ENCODE peak calls at places on chromosomes 6 and 20, in ten cellular contexts. One of them, this sample, is unnamed.

GRCh38 chr6:137148291-137149076 is 25.0 kb downstream of the IL22RA2 start:
- DNase-seq in IMR-90: peak; percentile 17
- DNase-seq in small intestine: no peak
- DNase-seq in upper lobe of right lung: no peak
- DNase-seq in left ventricle myocardium inferior: no peak
- DNase-seq in lower lobe of right lung: peak; percentile 65
- DNase-seq in tibial artery: peak; percentile 47
- DNase-seq in HepG2: peak; percentile 45
- DNase-seq in GM23248: peak; percentile 63
- DNase-seq in Peyer's patch: no peak
- DNase-seq in this sample: peak; percentile 68

GRCh38 chr6:119347466-119348307 is 1.9 kb downstream of the MAN1A1 start:
- DNase-seq in IMR-90: peak; percentile 23
- DNase-seq in HepG2: peak; percentile 96
- DNase-seq in upper lobe of right lung: peak; percentile 74
- DNase-seq in tibial artery: peak; percentile 61
- DNase-seq in small intestine: peak; percentile 77
- DNase-seq in Peyer's patch: peak; percentile 73
- DNase-seq in left ventricle myocardium inferior: peak; percentile 21
- DNase-seq in lower lobe of right lung: peak; percentile 78
- DNase-seq in GM23248: peak; percentile 61
- DNase-seq in this sample: peak; percentile 76

GRCh38 chr6:163438940-163439335 is 24.4 kb downstream of the QKI start:
- DNase-seq in small intestine: peak; percentile 32
- DNase-seq in Peyer's patch: peak; percentile 26
- DNase-seq in HepG2: peak; percentile 49
- DNase-seq in GM23248: peak; percentile 28
- DNase-seq in upper lobe of right lung: peak; percentile 68
- DNase-seq in lower lobe of right lung: peak; percentile 49
- DNase-seq in IMR-90: no peak
- DNase-seq in left ventricle myocardium inferior: peak; percentile 50
- DNase-seq in tibial artery: peak; percentile 59
- DNase-seq in this sample: no peak

GRCh38 chr6:169746556-169746955 is 4.8 kb downstream of the DYNLT2 start:
- DNase-seq in lower lobe of right lung: no peak
- DNase-seq in tibial artery: no peak
- DNase-seq in HepG2: no peak
- DNase-seq in small intestine: no peak
- DNase-seq in IMR-90: no peak
- DNase-seq in left ventricle myocardium inferior: no peak
- DNase-seq in upper lobe of right lung: no peak
- DNase-seq in Peyer's patch: no peak
- DNase-seq in GM23248: no peak
- DNase-seq in this sample: no peak

GRCh38 chr6:4253604-4254211 is 118.3 kb upstream of the ECI2 start:
- DNase-seq in GM23248: peak; percentile 75
- DNase-seq in upper lobe of right lung: no peak
- DNase-seq in tibial artery: no peak
- DNase-seq in left ventricle myocardium inferior: no peak
- DNase-seq in IMR-90: peak; percentile 83
- DNase-seq in small intestine: peak; percentile 23
- DNase-seq in HepG2: peak; percentile 20
- DNase-seq in lower lobe of right lung: no peak
- DNase-seq in Peyer's patch: no peak
- DNase-seq in this sample: no peak

GRCh38 chr6:72533601-72534000 is 88.3 kb upstream of the KCNQ5 start:
- DNase-seq in GM23248: peak; percentile 47
- DNase-seq in IMR-90: peak; percentile 38
- DNase-seq in left ventricle myocardium inferior: no peak
- DNase-seq in Peyer's patch: no peak
- DNase-seq in HepG2: no peak
- DNase-seq in tibial artery: no peak
- DNase-seq in lower lobe of right lung: no peak
- DNase-seq in upper lobe of right lung: no peak
- DNase-seq in small intestine: no peak
- DNase-seq in this sample: no peak

GRCh38 chr20:19302714-19303113 is 90.3 kb downstream of the SLC24A3 start:
- DNase-seq in IMR-90: no peak
- DNase-seq in left ventricle myocardium inferior: no peak
- DNase-seq in small intestine: no peak
- DNase-seq in GM23248: no peak
- DNase-seq in tibial artery: no peak
- DNase-seq in HepG2: no peak
- DNase-seq in lower lobe of right lung: no peak
- DNase-seq in upper lobe of right lung: no peak
- DNase-seq in Peyer's patch: no peak
- DNase-seq in this sample: no peak

GRCh38 chr6:129105035-129105434 is 222.1 kb downstream of the LAMA2 start:
- DNase-seq in small intestine: no peak
- DNase-seq in left ventricle myocardium inferior: peak; percentile 37
- DNase-seq in upper lobe of right lung: no peak
- DNase-seq in IMR-90: peak; percentile 7
- DNase-seq in tibial artery: no peak
- DNase-seq in Peyer's patch: no peak
- DNase-seq in lower lobe of right lung: no peak
- DNase-seq in HepG2: no peak
- DNase-seq in GM23248: no peak
- DNase-seq in this sample: no peak

GRCh38 chr6:38176797-38177751 is 357.5 kb downstream of the ZFAND3 start:
- DNase-seq in upper lobe of right lung: peak; percentile 36
- DNase-seq in GM23248: no peak
- DNase-seq in left ventricle myocardium inferior: no peak
- DNase-seq in tibial artery: peak; percentile 2
- DNase-seq in HepG2: peak; percentile 52
- DNase-seq in Peyer's patch: no peak
- DNase-seq in lower lobe of right lung: no peak
- DNase-seq in IMR-90: peak; percentile 5
- DNase-seq in small intestine: peak; percentile 46
- DNase-seq in this sample: peak; percentile 18

GRCh38 chr6:15426926-15427325 is 181.1 kb downstream of the JARID2 start:
- DNase-seq in IMR-90: no peak
- DNase-seq in upper lobe of right lung: no peak
- DNase-seq in HepG2: no peak
- DNase-seq in left ventricle myocardium inferior: no peak
- DNase-seq in GM23248: no peak
- DNase-seq in lower lobe of right lung: no peak
- DNase-seq in tibial artery: no peak
- DNase-seq in Peyer's patch: no peak
- DNase-seq in small intestine: no peak
- DNase-seq in this sample: no peak

GRCh38 chr6:50889912-50890311 is 71.2 kb downstream of the TFAP2B start:
- DNase-seq in lower lobe of right lung: no peak
- DNase-seq in tibial artery: no peak
- DNase-seq in Peyer's patch: no peak
- DNase-seq in HepG2: no peak
- DNase-seq in left ventricle myocardium inferior: no peak
- DNase-seq in GM23248: no peak
- DNase-seq in IMR-90: no peak
- DNase-seq in small intestine: no peak
- DNase-seq in upper lobe of right lung: no peak
- DNase-seq in this sample: no peak

GRCh38 chr6:149064026-149065017 is 253.2 kb upstream of the TAB2 start:
- DNase-seq in IMR-90: peak; percentile 32
- DNase-seq in upper lobe of right lung: no peak
- DNase-seq in lower lobe of right lung: no peak
- DNase-seq in left ventricle myocardium inferior: no peak
- DNase-seq in HepG2: no peak
- DNase-seq in GM23248: peak; percentile 39
- DNase-seq in tibial artery: no peak
- DNase-seq in small intestine: no peak
- DNase-seq in Peyer's patch: no peak
- DNase-seq in this sample: no peak

GRCh38 chr20:19026901-19027644 is 185.4 kb upstream of the SLC24A3 start:
- DNase-seq in IMR-90: no peak
- DNase-seq in small intestine: no peak
- DNase-seq in lower lobe of right lung: no peak
- DNase-seq in upper lobe of right lung: no peak
- DNase-seq in left ventricle myocardium inferior: no peak
- DNase-seq in GM23248: no peak
- DNase-seq in Peyer's patch: no peak
- DNase-seq in HepG2: peak; percentile 15
- DNase-seq in tibial artery: no peak
- DNase-seq in this sample: no peak

GRCh38 chr6:74087898-74088297 is 391.9 kb downstream of the CD109 start:
- DNase-seq in tibial artery: no peak
- DNase-seq in lower lobe of right lung: no peak
- DNase-seq in HepG2: no peak
- DNase-seq in Peyer's patch: no peak
- DNase-seq in left ventricle myocardium inferior: no peak
- DNase-seq in small intestine: no peak
- DNase-seq in IMR-90: peak; percentile 77
- DNase-seq in upper lobe of right lung: no peak
- DNase-seq in GM23248: peak; percentile 73
- DNase-seq in this sample: no peak

GRCh38 chr20:51154708-51155690 is 132.1 kb upstream of the KCNG1 start:
- DNase-seq in GM23248: no peak
- DNase-seq in Peyer's patch: no peak
- DNase-seq in HepG2: no peak
- DNase-seq in tibial artery: no peak
- DNase-seq in IMR-90: no peak
- DNase-seq in small intestine: no peak
- DNase-seq in upper lobe of right lung: no peak
- DNase-seq in lower lobe of right lung: no peak
- DNase-seq in left ventricle myocardium inferior: no peak
- DNase-seq in this sample: no peak

GRCh38 chr6:106974337-106974998 is at the start of gene CD24:
- DNase-seq in IMR-90: no peak
- DNase-seq in lower lobe of right lung: peak; percentile 62
- DNase-seq in tibial artery: no peak
- DNase-seq in Peyer's patch: peak; percentile 83
- DNase-seq in HepG2: no peak
- DNase-seq in left ventricle myocardium inferior: no peak
- DNase-seq in small intestine: peak; percentile 39
- DNase-seq in GM23248: no peak
- DNase-seq in upper lobe of right lung: peak; percentile 74
- DNase-seq in this sample: no peak

GRCh38 chr20:16498526-16499140 is 74.6 kb downstream of the KIF16B start:
- DNase-seq in left ventricle myocardium inferior: no peak
- DNase-seq in GM23248: peak; percentile 10
- DNase-seq in tibial artery: no peak
- DNase-seq in Peyer's patch: no peak
- DNase-seq in small intestine: no peak
- DNase-seq in upper lobe of right lung: no peak
- DNase-seq in lower lobe of right lung: no peak
- DNase-seq in IMR-90: peak; percentile 24
- DNase-seq in HepG2: no peak
- DNase-seq in this sample: no peak

GRCh38 chr20:40897177-40897700 is 131.4 kb upstream of the TOP1 start:
- DNase-seq in small intestine: no peak
- DNase-seq in GM23248: peak; percentile 66
- DNase-seq in Peyer's patch: no peak
- DNase-seq in tibial artery: no peak
- DNase-seq in upper lobe of right lung: no peak
- DNase-seq in HepG2: no peak
- DNase-seq in IMR-90: peak; percentile 47
- DNase-seq in left ventricle myocardium inferior: no peak
- DNase-seq in lower lobe of right lung: no peak
- DNase-seq in this sample: no peak

GRCh38 chr20:63178445-63178818 is 37.5 kb downstream of the YTHDF1 start:
- DNase-seq in left ventricle myocardium inferior: no peak
- DNase-seq in IMR-90: no peak
- DNase-seq in HepG2: no peak
- DNase-seq in upper lobe of right lung: no peak
- DNase-seq in small intestine: no peak
- DNase-seq in GM23248: no peak
- DNase-seq in tibial artery: no peak
- DNase-seq in Peyer's patch: no peak
- DNase-seq in lower lobe of right lung: no peak
- DNase-seq in this sample: no peak
- H3K4me1 ChIP-seq in left ventricle myocardium inferior: peaks cover 41% of the 10 kb centered on the region
- H3K4me1 ChIP-seq in IMR-90: no peaks in the 10 kb centered on the region
- H3K4me1 ChIP-seq in HepG2: peaks cover 15% of the 10 kb centered on the region
- H3K4me1 ChIP-seq in upper lobe of right lung: peaks cover 7% of the 10 kb centered on the region
- H3K4me1 ChIP-seq in small intestine: no peaks in the 10 kb centered on the region
- H3K4me1 ChIP-seq in GM23248: no peaks in the 10 kb centered on the region
- H3K4me1 ChIP-seq in tibial artery: peaks cover 39% of the 10 kb centered on the region
- H3K4me1 ChIP-seq in Peyer's patch: peaks cover 33% of the 10 kb centered on the region
- H3K4me1 ChIP-seq in lower lobe of right lung: peaks cover 23% of the 10 kb centered on the region
- H3K4me1 ChIP-seq in this sample: peaks cover 32% of the 10 kb centered on the region

DNA sequence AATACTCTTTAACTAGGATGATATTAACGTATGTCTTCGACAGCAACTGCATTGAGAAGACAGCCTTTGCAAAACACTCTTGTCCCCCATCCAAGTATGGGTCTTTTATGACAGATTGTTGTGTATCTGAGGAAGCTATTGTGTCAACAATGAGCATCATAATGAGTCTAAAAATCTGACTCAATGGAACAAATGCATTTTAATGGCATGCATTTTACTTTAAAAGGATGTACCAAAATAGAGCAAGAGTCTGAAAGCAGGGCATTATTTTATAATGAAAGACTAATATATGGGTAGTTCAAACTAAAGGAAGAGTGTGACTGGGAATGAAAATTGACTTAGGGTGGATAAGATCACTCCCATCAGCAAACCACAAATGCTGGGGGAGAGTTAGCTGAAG is 114.6 kb downstream of the SOX4 start:
- DNase-seq in lower lobe of right lung: no peak
- DNase-seq in HepG2: no peak
- DNase-seq in left ventricle myocardium inferior: no peak
- DNase-seq in tibial artery: no peak
- DNase-seq in GM23248: no peak
- DNase-seq in small intestine: no peak
- DNase-seq in IMR-90: no peak
- DNase-seq in upper lobe of right lung: no peak
- DNase-seq in Peyer's patch: no peak
- DNase-seq in this sample: no peak
- H3K27ac ChIP-seq in lower lobe of right lung: no peak overlapping the region
- H3K27ac ChIP-seq in HepG2: no peak overlapping the region
- H3K27ac ChIP-seq in left ventricle myocardium inferior: no peak overlapping the region
- H3K27ac ChIP-seq in tibial artery: no peak overlapping the region
- H3K27ac ChIP-seq in GM23248: no peak overlapping the region
- H3K27ac ChIP-seq in small intestine: no peak overlapping the region
- H3K27ac ChIP-seq in IMR-90: no peak overlapping the region
- H3K27ac ChIP-seq in upper lobe of right lung: no peak overlapping the region
- H3K27ac ChIP-seq in Peyer's patch: no peak overlapping the region
- H3K27ac ChIP-seq in this sample: no peak overlapping the region

DNA sequence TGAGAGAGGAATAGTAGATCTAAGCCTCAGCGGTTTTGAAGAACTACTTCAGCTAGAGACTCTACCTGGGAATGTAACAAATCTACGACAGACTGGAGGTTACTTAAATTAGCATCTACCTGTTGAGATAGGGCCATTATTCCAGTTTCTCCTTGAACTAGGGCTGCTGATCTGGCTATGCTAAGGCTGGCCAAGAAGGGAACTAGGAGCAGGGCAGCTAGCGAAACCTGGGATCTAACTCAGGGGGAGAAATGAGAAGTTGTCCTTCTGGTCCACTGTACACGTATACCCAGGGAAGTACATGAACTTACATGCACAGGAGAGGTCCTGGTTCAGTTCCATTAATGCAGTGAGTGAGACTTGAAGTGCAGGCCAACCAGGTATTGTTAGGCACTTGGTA is 156.7 kb downstream of the TRIM27 start:
- DNase-seq in small intestine: no peak
- DNase-seq in Peyer's patch: no peak
- DNase-seq in HepG2: no peak
- DNase-seq in left ventricle myocardium inferior: no peak
- DNase-seq in upper lobe of right lung: no peak
- DNase-seq in tibial artery: no peak
- DNase-seq in GM23248: no peak
- DNase-seq in IMR-90: no peak
- DNase-seq in lower lobe of right lung: no peak
- DNase-seq in this sample: no peak
- H3K4me1 ChIP-seq in small intestine: no peaks in the 10 kb centered on the region
- H3K4me1 ChIP-seq in Peyer's patch: no peaks in the 10 kb centered on the region
- H3K4me1 ChIP-seq in HepG2: no peaks in the 10 kb centered on the region
- H3K4me1 ChIP-seq in left ventricle myocardium inferior: no peaks in the 10 kb centered on the region
- H3K4me1 ChIP-seq in upper lobe of right lung: no peaks in the 10 kb centered on the region
- H3K4me1 ChIP-seq in tibial artery: no peaks in the 10 kb centered on the region
- H3K4me1 ChIP-seq in GM23248: no peaks in the 10 kb centered on the region
- H3K4me1 ChIP-seq in IMR-90: no peaks in the 10 kb centered on the region
- H3K4me1 ChIP-seq in lower lobe of right lung: no peaks in the 10 kb centered on the region
- H3K4me1 ChIP-seq in this sample: no peaks in the 10 kb centered on the region

GRCh38 chr20:13900506-13900905 is 89.9 kb downstream of the SEL1L2 start:
- DNase-seq in upper lobe of right lung: no peak
- DNase-seq in left ventricle myocardium inferior: no peak
- DNase-seq in Peyer's patch: no peak
- DNase-seq in HepG2: no peak
- DNase-seq in GM23248: no peak
- DNase-seq in tibial artery: no peak
- DNase-seq in lower lobe of right lung: no peak
- DNase-seq in small intestine: no peak
- DNase-seq in IMR-90: no peak
- DNase-seq in this sample: no peak
- H3K27ac ChIP-seq in upper lobe of right lung: no peak overlapping the region
- H3K27ac ChIP-seq in left ventricle myocardium inferior: no peak overlapping the region
- H3K27ac ChIP-seq in Peyer's patch: no peak overlapping the region
- H3K27ac ChIP-seq in HepG2: no peak overlapping the region
- H3K27ac ChIP-seq in GM23248: no peak overlapping the region
- H3K27ac ChIP-seq in tibial artery: no peak overlapping the region
- H3K27ac ChIP-seq in lower lobe of right lung: no peak overlapping the region
- H3K27ac ChIP-seq in small intestine: no peak overlapping the region
- H3K27ac ChIP-seq in IMR-90: no peak overlapping the region
- H3K27ac ChIP-seq in this sample: no peak overlapping the region